ENCODE peak calls at places on chromosomes 6 and 20, in five cellular contexts. R is effector CD4-positive, alpha-beta T cell; Q is mucosa of descending colon; Z is stimulated activated CD4-positive, alpha-beta T cell treated with anti-CD3 and anti-CD28 coated beads, Interleukin-1b, Interleukin-23, amount 100 ng/mL, for 24 hours; F is anterior cingulate cortex. G is an unnamed sample.

GRCh38 chr20:48538058-48538825 is 289.6 kb downstream of the PREX1 start:
- DNase-seq in Z (no peak), Q (no peak), R (no peak), F (no peak), G (no peak)

GRCh38 chr6:45728674-45729073 is 287.0 kb downstream of the CLIC5 start:
- DNase-seq in F (no peak), R (no peak), Q (no peak), Z (no peak), G (no peak)

GRCh38 chr6:17015144-17015543 is 86.7 kb upstream of the STMND1 start:
- DNase-seq in Q (no peak), Z (no peak), F (no peak), R (no peak), G (no peak)

GRCh38 chr6:2748183-2748582 is 2.5 kb downstream of the MYLK4 start:
- DNase-seq in Z (no peak), Q (no peak), F (no peak), R (no peak), G (no peak)

GRCh38 chr6:37127961-37128862 is 41.7 kb upstream of the PIM1 start:
- DNase-seq in R (no peak), Z (no peak), F (no peak), Q (no peak), G (no peak)

GRCh38 chr6:168938546-168938945 is 315.1 kb downstream of the THBS2 start:
- DNase-seq in R (no peak), F (no peak), Z (no peak), Q (no peak), G (no peak)

GRCh38 chr6:34147906-34148701 is 2.2 kb upstream of the GRM4 start:
- DNase-seq in R (no peak), Z (no peak), F (no peak), Q (no peak), G (no peak)

GRCh38 chr6:110538416-110539060 is 62.1 kb upstream of the SLC22A16 start:
- DNase-seq in F (no peak), R (no peak), Z (no peak), Q (no peak), G (no peak)

GRCh38 chr6:50264995-50265571 is 215.4 kb upstream of the DEFB112 start:
- DNase-seq in Z (no peak), R (no peak), Q (no peak), F (no peak), G (no peak)

GRCh38 chr6:130560231-130560630 is 194.4 kb downstream of the TMEM200A start:
- DNase-seq in Q (no peak), R (no peak), F (no peak), Z (no peak), G (no peak)

GRCh38 chr6:42142118-42142835 is at the start of gene C6orf132:
- DNase-seq in R (no peak), Q (peak), F (no peak), Z (no peak), G (no peak)

GRCh38 chr20:18443841-18444240 is 23.0 kb downstream of the DZANK1 start:
- DNase-seq in Z (no peak), F (no peak), Q (no peak), R (no peak), G (no peak)

GRCh38 chr6:116251568-116252384 is 2.1 kb downstream of the TSPYL4 start:
- DNase-seq in Q (no peak), R (no peak), F (no peak), Z (no peak), G (no peak)